ENCODE peak calls at places on chromosomes 3 and 15, in seven cellular contexts. One of them, this sample, is unnamed.

GRCh38 chr3:149330609-149331008 is 2.8 kb downstream of the TM4SF18 start:
- DNase-seq in keratinocyte: no peak
- DNase-seq in astrocyte of the spinal cord: peak; percentile 26
- DNase-seq in thoracic aorta: no peak
- DNase-seq in foreskin keratinocyte: no peak
- DNase-seq in astrocyte: no peak
- DNase-seq in HFF-Myc: no peak
- DNase-seq in this sample: no peak

GRCh38 chr15:63405683-63406456 is 24.2 kb upstream of the CA12 start:
- DNase-seq in keratinocyte: no peak
- DNase-seq in astrocyte of the spinal cord: no peak
- DNase-seq in thoracic aorta: no peak
- DNase-seq in foreskin keratinocyte: no peak
- DNase-seq in astrocyte: no peak
- DNase-seq in HFF-Myc: no peak
- DNase-seq in this sample: no peak

GRCh38 chr3:184126006-184126405 is 9.2 kb upstream of the EIF2B5 start:
- DNase-seq in keratinocyte: no peak
- DNase-seq in astrocyte of the spinal cord: no peak
- DNase-seq in thoracic aorta: no peak
- DNase-seq in foreskin keratinocyte: no peak
- DNase-seq in astrocyte: no peak
- DNase-seq in HFF-Myc: no peak
- DNase-seq in this sample: no peak

GRCh38 chr15:63522143-63522531 is 17.7 kb downstream of the USP3 start:
- DNase-seq in keratinocyte: no peak
- DNase-seq in astrocyte of the spinal cord: no peak
- DNase-seq in thoracic aorta: no peak
- DNase-seq in foreskin keratinocyte: peak; percentile 78
- DNase-seq in astrocyte: peak; percentile 22
- DNase-seq in HFF-Myc: no peak
- DNase-seq in this sample: no peak

GRCh38 chr3:181252626-181253025 is 263.1 kb upstream of the DNAJC19 start:
- DNase-seq in keratinocyte: no peak
- DNase-seq in astrocyte of the spinal cord: no peak
- DNase-seq in thoracic aorta: no peak
- DNase-seq in foreskin keratinocyte: peak; percentile 6
- DNase-seq in astrocyte: no peak
- DNase-seq in HFF-Myc: no peak
- DNase-seq in this sample: no peak

GRCh38 chr15:43508421-43508820 is 9.0 kb upstream of the MAP1A start:
- DNase-seq in keratinocyte: no peak
- DNase-seq in astrocyte of the spinal cord: no peak
- DNase-seq in thoracic aorta: no peak
- DNase-seq in foreskin keratinocyte: no peak
- DNase-seq in astrocyte: no peak
- DNase-seq in HFF-Myc: no peak
- DNase-seq in this sample: no peak

GRCh38 chr3:27914199-27914598 is 192.1 kb upstream of the EOMES start:
- DNase-seq in keratinocyte: no peak
- DNase-seq in astrocyte of the spinal cord: no peak
- DNase-seq in thoracic aorta: no peak
- DNase-seq in foreskin keratinocyte: no peak
- DNase-seq in astrocyte: no peak
- DNase-seq in HFF-Myc: no peak
- DNase-seq in this sample: no peak

GRCh38 chr15:64617727-64618126 is 157.3 kb downstream of the ZNF609 start:
- DNase-seq in keratinocyte: no peak
- DNase-seq in astrocyte of the spinal cord: no peak
- DNase-seq in thoracic aorta: no peak
- DNase-seq in foreskin keratinocyte: no peak
- DNase-seq in astrocyte: no peak
- DNase-seq in HFF-Myc: no peak
- DNase-seq in this sample: no peak

GRCh38 chr3:71585126-71585525 is 1.6 kb upstream of the FOXP1 start:
- DNase-seq in keratinocyte: no peak
- DNase-seq in astrocyte of the spinal cord: peak; percentile 38
- DNase-seq in thoracic aorta: no peak
- DNase-seq in foreskin keratinocyte: no peak
- DNase-seq in astrocyte: no peak
- DNase-seq in HFF-Myc: no peak
- DNase-seq in this sample: no peak

GRCh38 chr3:53194218-53195065 is 33.4 kb downstream of the PRKCD start:
- DNase-seq in keratinocyte: no peak
- DNase-seq in astrocyte of the spinal cord: peak; percentile 53
- DNase-seq in thoracic aorta: no peak
- DNase-seq in foreskin keratinocyte: no peak
- DNase-seq in astrocyte: peak; percentile 37
- DNase-seq in HFF-Myc: peak; percentile 37
- DNase-seq in this sample: no peak

GRCh38 chr3:134699721-134700120 is 48.9 kb upstream of the KY start:
- DNase-seq in keratinocyte: no peak
- DNase-seq in astrocyte of the spinal cord: no peak
- DNase-seq in thoracic aorta: no peak
- DNase-seq in foreskin keratinocyte: no peak
- DNase-seq in astrocyte: no peak
- DNase-seq in HFF-Myc: no peak
- DNase-seq in this sample: no peak

GRCh38 chr15:38707802-38708671 is 143.4 kb upstream of the RASGRP1 start:
- DNase-seq in keratinocyte: no peak
- DNase-seq in astrocyte of the spinal cord: peak; percentile 76
- DNase-seq in thoracic aorta: no peak
- DNase-seq in foreskin keratinocyte: peak; percentile 50
- DNase-seq in astrocyte: peak; percentile 47
- DNase-seq in HFF-Myc: no peak
- DNase-seq in this sample: peak; percentile 52

GRCh38 chr3:151592287-151592686 is 131.4 kb upstream of the IGSF10 start:
- DNase-seq in keratinocyte: no peak
- DNase-seq in astrocyte of the spinal cord: no peak
- DNase-seq in thoracic aorta: no peak
- DNase-seq in foreskin keratinocyte: no peak
- DNase-seq in astrocyte: no peak
- DNase-seq in HFF-Myc: no peak
- DNase-seq in this sample: no peak

GRCh38 chr3:29693863-29694262 is 413.0 kb downstream of the RBMS3 start:
- DNase-seq in keratinocyte: peak; percentile 60
- DNase-seq in astrocyte of the spinal cord: peak; percentile 86
- DNase-seq in thoracic aorta: no peak
- DNase-seq in foreskin keratinocyte: peak; percentile 92
- DNase-seq in astrocyte: peak; percentile 97
- DNase-seq in HFF-Myc: peak; percentile 77
- DNase-seq in this sample: no peak

GRCh38 chr3:176896640-176897039 is 300.6 kb downstream of the TBL1XR1 start:
- DNase-seq in keratinocyte: no peak
- DNase-seq in astrocyte of the spinal cord: no peak
- DNase-seq in thoracic aorta: no peak
- DNase-seq in foreskin keratinocyte: no peak
- DNase-seq in astrocyte: no peak
- DNase-seq in HFF-Myc: no peak
- DNase-seq in this sample: no peak

GRCh38 chr3:129560269-129560787 is 17.4 kb downstream of the H1-8 start:
- DNase-seq in keratinocyte: no peak
- DNase-seq in astrocyte of the spinal cord: peak; percentile 49
- DNase-seq in thoracic aorta: no peak
- DNase-seq in foreskin keratinocyte: no peak
- DNase-seq in astrocyte: no peak
- DNase-seq in HFF-Myc: no peak
- DNase-seq in this sample: no peak

GRCh38 chr15:42057744-42058646 is 36.4 kb downstream of the PLA2G4D start:
- DNase-seq in keratinocyte: peak; percentile 45
- DNase-seq in astrocyte of the spinal cord: no peak
- DNase-seq in thoracic aorta: no peak
- DNase-seq in foreskin keratinocyte: no peak
- DNase-seq in astrocyte: no peak
- DNase-seq in HFF-Myc: no peak
- DNase-seq in this sample: no peak

GRCh38 chr3:69322110-69322509 is 63.8 kb downstream of the FRMD4B start:
- DNase-seq in keratinocyte: no peak
- DNase-seq in astrocyte of the spinal cord: no peak
- DNase-seq in thoracic aorta: no peak
- DNase-seq in foreskin keratinocyte: no peak
- DNase-seq in astrocyte: no peak
- DNase-seq in HFF-Myc: no peak
- DNase-seq in this sample: no peak

GRCh38 chr3:112086018-112086854 is at the start of gene C3orf52:
- DNase-seq in keratinocyte: no peak
- DNase-seq in astrocyte of the spinal cord: peak; percentile 86
- DNase-seq in thoracic aorta: no peak
- DNase-seq in foreskin keratinocyte: peak; percentile 79
- DNase-seq in astrocyte: peak; percentile 70
- DNase-seq in HFF-Myc: no peak
- DNase-seq in this sample: peak; percentile 87
- TF ChIP-seq CTCF in keratinocyte: no peak
- TF ChIP-seq CTCF in astrocyte of the spinal cord: peak; percentile 6
- TF ChIP-seq CTCF in thoracic aorta: no peak
- TF ChIP-seq CTCF in foreskin keratinocyte: peak; percentile 21
- TF ChIP-seq CTCF in astrocyte: no peak
- TF ChIP-seq CTCF in HFF-Myc: no peak
- TF ChIP-seq CTCF in this sample: no peak

GRCh38 chr3:109152326-109152725 is 15.8 kb downstream of the C3orf85 start:
- DNase-seq in keratinocyte: no peak
- DNase-seq in astrocyte of the spinal cord: no peak
- DNase-seq in thoracic aorta: no peak
- DNase-seq in foreskin keratinocyte: no peak
- DNase-seq in astrocyte: no peak
- DNase-seq in HFF-Myc: no peak
- DNase-seq in this sample: no peak
- TF ChIP-seq CTCF in keratinocyte: no peak
- TF ChIP-seq CTCF in astrocyte of the spinal cord: no peak
- TF ChIP-seq CTCF in thoracic aorta: no peak
- TF ChIP-seq CTCF in foreskin keratinocyte: no peak
- TF ChIP-seq CTCF in astrocyte: no peak
- TF ChIP-seq CTCF in HFF-Myc: no peak
- TF ChIP-seq CTCF in this sample: no peak

GRCh38 chr15:56281145-56281544 is 37.5 kb upstream of the RFX7 start:
- DNase-seq in keratinocyte: no peak
- DNase-seq in astrocyte of the spinal cord: no peak
- DNase-seq in thoracic aorta: no peak
- DNase-seq in foreskin keratinocyte: no peak
- DNase-seq in astrocyte: no peak
- DNase-seq in HFF-Myc: no peak
- DNase-seq in this sample: no peak

GRCh38 chr15:56291741-56292140 is 48.1 kb upstream of the RFX7 start:
- DNase-seq in keratinocyte: no peak
- DNase-seq in astrocyte of the spinal cord: no peak
- DNase-seq in thoracic aorta: no peak
- DNase-seq in foreskin keratinocyte: no peak
- DNase-seq in astrocyte: no peak
- DNase-seq in HFF-Myc: no peak
- DNase-seq in this sample: no peak

GRCh38 chr15:56286213-56286612 is 42.5 kb upstream of the RFX7 start:
- DNase-seq in keratinocyte: no peak
- DNase-seq in astrocyte of the spinal cord: no peak
- DNase-seq in thoracic aorta: no peak
- DNase-seq in foreskin keratinocyte: no peak
- DNase-seq in astrocyte: no peak
- DNase-seq in HFF-Myc: no peak
- DNase-seq in this sample: no peak
- TF ChIP-seq CTCF in keratinocyte: peak; percentile 35
- TF ChIP-seq CTCF in astrocyte of the spinal cord: no peak
- TF ChIP-seq CTCF in thoracic aorta: no peak
- TF ChIP-seq CTCF in foreskin keratinocyte: peak; percentile 58
- TF ChIP-seq CTCF in astrocyte: no peak
- TF ChIP-seq CTCF in HFF-Myc: peak; percentile 34
- TF ChIP-seq CTCF in this sample: no peak

GRCh38 chr3:66299893-66300292 is 79.1 kb downstream of the SLC25A26 start:
- DNase-seq in keratinocyte: no peak
- DNase-seq in astrocyte of the spinal cord: no peak
- DNase-seq in thoracic aorta: no peak
- DNase-seq in foreskin keratinocyte: no peak
- DNase-seq in astrocyte: no peak
- DNase-seq in HFF-Myc: no peak
- DNase-seq in this sample: no peak

GRCh38 chr3:66298591-66298990 is 77.8 kb downstream of the SLC25A26 start:
- DNase-seq in keratinocyte: no peak
- DNase-seq in astrocyte of the spinal cord: no peak
- DNase-seq in thoracic aorta: no peak
- DNase-seq in foreskin keratinocyte: no peak
- DNase-seq in astrocyte: peak; percentile 22
- DNase-seq in HFF-Myc: no peak
- DNase-seq in this sample: no peak

GRCh38 chr3:66304293-66304692 is 83.5 kb downstream of the SLC25A26 start:
- DNase-seq in keratinocyte: no peak
- DNase-seq in astrocyte of the spinal cord: no peak
- DNase-seq in thoracic aorta: no peak
- DNase-seq in foreskin keratinocyte: no peak
- DNase-seq in astrocyte: no peak
- DNase-seq in HFF-Myc: no peak
- DNase-seq in this sample: no peak

GRCh38 chr3:66303556-66303955 is 82.8 kb downstream of the SLC25A26 start:
- DNase-seq in keratinocyte: no peak
- DNase-seq in astrocyte of the spinal cord: no peak
- DNase-seq in thoracic aorta: no peak
- DNase-seq in foreskin keratinocyte: no peak
- DNase-seq in astrocyte: no peak
- DNase-seq in HFF-Myc: no peak
- DNase-seq in this sample: no peak

GRCh38 chr3:66302288-66302687 is 81.5 kb downstream of the SLC25A26 start:
- DNase-seq in keratinocyte: no peak
- DNase-seq in astrocyte of the spinal cord: no peak
- DNase-seq in thoracic aorta: no peak
- DNase-seq in foreskin keratinocyte: no peak
- DNase-seq in astrocyte: no peak
- DNase-seq in HFF-Myc: no peak
- DNase-seq in this sample: no peak
- TF ChIP-seq CTCF in keratinocyte: no peak
- TF ChIP-seq CTCF in astrocyte of the spinal cord: no peak
- TF ChIP-seq CTCF in thoracic aorta: no peak
- TF ChIP-seq CTCF in foreskin keratinocyte: no peak
- TF ChIP-seq CTCF in astrocyte: no peak
- TF ChIP-seq CTCF in HFF-Myc: no peak
- TF ChIP-seq CTCF in this sample: no peak

This sample was measured in GM10248.